ENCODE peak calls at places on chromosomes 4 and X, in seven cellular contexts. A is heart left ventricle; Z is NCI-H510A treated with DMSO at 0.1 percent for 48 hours; V is DMS153; U is stimulated activated CD8-positive, alpha-beta memory T cell treated with anti-CD3 and anti-CD28 coated beads, Interleukin-2, amount 100 ng/mL, for 48 hours; P is HT1080; F is H4. Y is an unnamed sample.
A peak's percentile ranks its signal among the peaks of the same experiment; 100 is the strongest.

GRCh38 chr4:119040711-119041185 is 94.9 kb upstream of the MYOZ2 start:
- DNase-seq in Z (no peak), U (no peak), F (no peak), P (peak; percentile 61), V (no peak), A (no peak), Y (no peak)

GRCh38 chrX:68945603-68946228 is 116.9 kb downstream of the EFNB1 start:
- DNase-seq in U (no peak), Z (no peak), P (peak; percentile 75), V (no peak), F (peak; percentile 79), A (no peak), Y (no peak)

GRCh38 chr4:36392916-36393315 is 111.5 kb downstream of the DTHD1 start:
- DNase-seq in A (no peak), V (no peak), P (no peak), Z (no peak), U (no peak), F (no peak), Y (no peak)

GRCh38 chrX:132565273-132565672 is 76.4 kb upstream of the MBNL3 start:
- DNase-seq in F (no peak), A (no peak), P (no peak), Z (no peak), V (no peak), U (no peak), Y (no peak)

GRCh38 chr4:20251796-20252655 is at the start of gene SLIT2:
- DNase-seq in U (peak; percentile 17), Z (peak; percentile 59), A (peak; percentile 84), P (peak; percentile 53), V (peak; percentile 43), F (peak; percentile 61), Y (peak; percentile 60)

GRCh38 chr4:2174061-2174460 is 67.9 kb downstream of the HAUS3 start:
- DNase-seq in Z (no peak), V (no peak), F (no peak), P (no peak), A (no peak), U (no peak), Y (no peak)

GRCh38 chr4:26525136-26525535 is 34.9 kb upstream of the CCKAR start:
- DNase-seq in V (no peak), F (no peak), P (peak; percentile 52), Z (no peak), A (no peak), U (no peak), Y (no peak)

GRCh38 chr4:158768577-158769174 is at the start of gene FNIP2:
- DNase-seq in P (peak; percentile 51), Z (peak; percentile 89), F (peak; percentile 46), A (peak; percentile 92), U (peak; percentile 49), V (no peak), Y (peak; percentile 53)

GRCh38 chr4:24800273-24800880 is 5.0 kb downstream of the SOD3 start:
- DNase-seq in A (peak; percentile 71), V (no peak), Z (no peak), F (no peak), P (no peak), U (no peak), Y (no peak)

GRCh38 chr4:2940267-2941137 is 22.7 kb downstream of the NOP14 start:
- DNase-seq in V (no peak), P (no peak), Z (no peak), A (peak; percentile 57), U (no peak), F (no peak), Y (no peak)

GRCh38 chr4:138113819-138114415 is 128.2 kb downstream of the SLC7A11 start:
- DNase-seq in U (no peak), F (peak; percentile 70), A (no peak), Z (no peak), V (no peak), P (peak; percentile 48), Y (no peak)

GRCh38 chr4:16024009-16024408 is 59.8 kb downstream of the PROM1 start:
- DNase-seq in V (no peak), Z (no peak), U (no peak), P (peak; percentile 61), A (no peak), F (no peak), Y (no peak)

GRCh38 chr4:145938618-145939177 is at the start of gene ZNF827:
- DNase-seq in U (peak; percentile 44), A (peak; percentile 75), F (peak; percentile 85), V (peak; percentile 19), P (peak; percentile 78), Z (peak; percentile 30), Y (no peak)

GRCh38 chrX:2220829-2221567 is 279.8 kb downstream of the DHRSX start:
- DNase-seq in P (no peak), F (no peak), A (no peak), V (no peak), Z (no peak), U (no peak), Y (peak; percentile 43)

GRCh38 chr4:184400375-184400870 is 73.9 kb downstream of the IRF2 start:
- DNase-seq in V (no peak), U (no peak), P (peak; percentile 71), A (no peak), Z (no peak), F (peak; percentile 68), Y (no peak)

GRCh38 chrX:19810809-19811208 is 76.6 kb downstream of the SH3KBP1 start:
- DNase-seq in F (peak; percentile 34), Z (no peak), V (no peak), A (no peak), U (no peak), P (no peak), Y (no peak)

GRCh38 chrX:313546-313945 is 5.0 kb downstream of the GTPBP6 start:
- DNase-seq in P (no peak), U (no peak), A (peak; percentile 19), Z (no peak), V (no peak), F (no peak), Y (no peak)

GRCh38 chrX:22159071-22159470 is 113.6 kb upstream of the CBLL2 start:
- DNase-seq in P (no peak), U (no peak), V (no peak), F (no peak), Z (no peak), A (no peak), Y (no peak)

Y was measured in GM12891.